ENCODE peak calls at places on chromosome 2, in five cellular contexts. L, E, V, D and W are unnamed samples. For H3K27me3, the result is how much of the 10 kb centered on the place peaks cover.

GRCh38 chr2:164784376-164784775 is 57.2 kb downstream of the COBLL1 start:
- DNase-seq in L (no peak), E (no peak), V (no peak), D (peak), W (no peak)

GRCh38 chr2:197092431-197092830 is 165.9 kb upstream of the PGAP1 start:
- DNase-seq in L (no peak), E (no peak), V (no peak), D (no peak), W (peak)

GRCh38 chr2:142843731-142844130 is 33.7 kb upstream of the KYNU start:
- DNase-seq in L (no peak), E (no peak), V (no peak), D (no peak), W (no peak)

GRCh38 chr2:196758474-196759377 is 40.8 kb downstream of the GTF3C3 start:
- DNase-seq in L (no peak), E (no peak), V (no peak), D (no peak), W (no peak)

GRCh38 chr2:231679906-231680283 is 28.4 kb upstream of the PTMA start:
- DNase-seq in L (no peak), E (no peak), V (no peak), D (no peak), W (no peak)

GRCh38 chr2:121338281-121338680 is 53.3 kb upstream of the TFCP2L1 start:
- DNase-seq in L (no peak), E (no peak), V (no peak), D (no peak), W (no peak)

GRCh38 chr2:152031747-152032146 is 67.1 kb downstream of the CACNB4 start:
- DNase-seq in L (no peak), E (no peak), V (no peak), D (no peak), W (no peak)

GRCh38 chr2:165016772-165017411 is 61.6 kb upstream of the SLC38A11 start:
- DNase-seq in L (no peak), E (peak), V (peak), D (peak), W (peak)

GRCh38 chr2:61689526-61689925 is 151.4 kb upstream of the XPO1 start:
- DNase-seq in L (no peak), E (no peak), V (no peak), D (no peak), W (no peak)

GRCh38 chr2:24917086-24917485 is 3.0 kb downstream of the ADCY3 start:
- DNase-seq in L (no peak), E (no peak), V (no peak), D (no peak), W (no peak)

GRCh38 chr2:74548285-74548918 is 5.3 kb downstream of the LOXL3 start:
- DNase-seq in L (no peak), E (no peak), V (no peak), D (no peak), W (peak)

GRCh38 chr2:18232731-18233438 is 327.6 kb downstream of the RDH14 start:
- DNase-seq in L (no peak), E (no peak), V (no peak), D (no peak), W (no peak)

GRCh38 chr2:206993964-206994363 is 54.6 kb downstream of the CPO start:
- DNase-seq in L (peak), E (no peak), V (no peak), D (no peak), W (no peak)

GRCh38 chr2:215772003-215772402 is 241.3 kb downstream of the MREG start:
- DNase-seq in L (no peak), E (no peak), V (no peak), D (no peak), W (no peak)

GRCh38 chr2:151009437-151010175 is 252.1 kb downstream of the RBM43 start:
- DNase-seq in L (no peak), E (no peak), V (no peak), D (no peak), W (no peak)

GRCh38 chr2:232891621-232892071 is 21.6 kb downstream of the SNORC start:
- DNase-seq in L (no peak), E (no peak), V (no peak), D (no peak), W (peak)

GRCh38 chr2:226080323-226080722 is 680.8 kb downstream of the NYAP2 start:
- DNase-seq in L (no peak), E (no peak), V (no peak), D (no peak), W (no peak)

GRCh38 chr2:236366049-236366387 is 101.8 kb upstream of the ASB18 start:
- DNase-seq in L (no peak), E (no peak), V (no peak), D (no peak), W (no peak)

GRCh38 chr2:62216113-62216512 is 20.2 kb downstream of the B3GNT2 start:
- DNase-seq in L (no peak), E (no peak), V (no peak), D (no peak), W (no peak)

GRCh38 chr2:29223851-29224692 is 108.9 kb downstream of the CLIP4 start:
- DNase-seq in L (peak), E (no peak), V (no peak), D (peak), W (peak)

GRCh38 chr2:72915907-72916742 is 1.2 kb upstream of the EMX1 start:
- DNase-seq in L (no peak), E (no peak), V (peak), D (no peak), W (no peak)

GRCh38 chr2:221817052-221817451 is 244.9 kb upstream of the EPHA4 start:
- DNase-seq in L (no peak), E (no peak), V (no peak), D (no peak), W (no peak)

GRCh38 chr2:232488721-232489300 is 1.2 kb upstream of the ECEL1 start:
- DNase-seq in L (peak), E (no peak), V (no peak), D (no peak), W (no peak)

DNA sequence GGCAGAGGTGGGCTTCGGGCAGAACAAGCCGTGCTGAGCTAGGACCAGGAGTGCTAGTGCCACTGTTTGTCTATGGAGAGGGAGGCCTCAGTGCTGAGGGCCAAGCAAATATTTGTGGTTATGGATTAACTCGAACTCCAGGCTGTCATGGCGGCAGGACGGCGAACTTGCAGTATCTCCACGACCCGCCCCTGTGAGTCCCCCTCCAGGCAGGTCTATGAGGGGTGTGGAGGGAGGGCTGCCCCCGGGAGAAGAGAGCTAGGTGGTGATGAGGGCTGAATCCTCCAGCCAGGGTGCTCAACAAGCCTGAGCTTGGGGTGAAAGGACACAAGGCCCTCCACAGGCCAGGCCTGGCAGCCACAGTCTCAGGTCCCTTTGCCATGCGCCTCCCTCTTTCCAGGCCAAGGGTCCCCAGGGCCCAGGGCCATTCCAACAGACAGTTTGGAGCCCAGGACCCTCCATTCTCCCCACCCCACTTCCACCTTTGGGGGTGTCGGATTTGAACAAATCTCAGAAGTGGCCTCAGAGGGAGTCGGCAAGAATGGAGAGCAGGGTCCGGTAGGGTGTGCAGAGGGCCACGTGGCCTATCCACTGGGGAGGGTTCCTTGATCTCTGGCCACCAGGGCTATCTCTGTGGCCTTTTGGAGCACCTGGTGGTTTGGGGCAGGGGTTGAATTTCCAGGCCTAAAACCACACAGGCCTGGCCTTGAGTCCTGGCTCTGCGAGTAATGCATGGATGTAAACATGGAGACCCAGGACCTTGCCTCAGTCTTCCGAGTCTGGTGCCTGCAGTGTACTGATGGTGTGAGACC is at the start of gene PROC:
- DNase-seq in L (no peak), E (no peak), V (no peak), D (no peak), W (no peak)
- H3K27me3 ChIP-seq in L (under half), E (under half), V (under half), D (under half), W (under half)

GRCh38 chr2:111705206-111705605 is 178.8 kb downstream of the ANAPC1 start:
- DNase-seq in L (no peak), E (no peak), V (no peak), D (no peak), W (peak)
- H3K27me3 ChIP-seq in L (under half), E (under half), V (under half), D (under half), W (under half)

GRCh38 chr2:119523383-119523958 is 812 bp downstream of the SCTR start:
- DNase-seq in L (no peak), E (no peak), V (no peak), D (no peak), W (no peak)

GRCh38 chr2:119523959-119524694 is at the start of gene SCTR:
- DNase-seq in L (peak), E (no peak), V (no peak), D (no peak), W (no peak)

GRCh38 chr2:119522561-119523110 is 1.6 kb downstream of the SCTR start:
- DNase-seq in L (no peak), E (no peak), V (no peak), D (no peak), W (no peak)

GRCh38 chr2:119520696-119521436 is 3.4 kb downstream of the SCTR start:
- DNase-seq in L (no peak), E (no peak), V (no peak), D (no peak), W (no peak)

GRCh38 chr2:119521437-119521825 is 2.9 kb downstream of the SCTR start:
- DNase-seq in L (no peak), E (no peak), V (no peak), D (no peak), W (no peak)
- H3K27me3 ChIP-seq in L (under half), E (under half), V (under half), D (under half), W (under half)

DNA sequence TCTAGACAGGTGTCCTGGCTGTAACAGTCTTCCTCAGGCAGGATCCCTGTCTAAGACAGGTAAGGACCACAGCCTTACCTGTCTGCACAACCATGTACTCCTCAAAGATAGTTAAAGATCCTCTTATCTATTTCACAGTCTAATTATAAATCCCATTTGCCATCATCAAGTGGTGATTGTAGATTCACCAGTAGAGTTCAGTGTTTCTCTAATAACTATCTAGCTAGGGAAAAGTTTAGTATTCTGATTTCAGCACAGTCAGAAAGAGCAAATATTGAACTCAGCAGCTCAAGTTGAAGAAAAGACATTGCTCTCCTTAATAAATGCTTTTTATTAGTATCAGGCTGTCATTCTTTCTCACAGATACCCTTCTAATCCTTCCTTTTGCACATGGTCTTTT is 1305.5 kb upstream of the NXPH2 start:
- DNase-seq in L (no peak), E (no peak), V (no peak), D (no peak), W (no peak)
- H3K27me3 ChIP-seq in L (under half), E (under half), V (under half), D (under half), W (under half)

DNA sequence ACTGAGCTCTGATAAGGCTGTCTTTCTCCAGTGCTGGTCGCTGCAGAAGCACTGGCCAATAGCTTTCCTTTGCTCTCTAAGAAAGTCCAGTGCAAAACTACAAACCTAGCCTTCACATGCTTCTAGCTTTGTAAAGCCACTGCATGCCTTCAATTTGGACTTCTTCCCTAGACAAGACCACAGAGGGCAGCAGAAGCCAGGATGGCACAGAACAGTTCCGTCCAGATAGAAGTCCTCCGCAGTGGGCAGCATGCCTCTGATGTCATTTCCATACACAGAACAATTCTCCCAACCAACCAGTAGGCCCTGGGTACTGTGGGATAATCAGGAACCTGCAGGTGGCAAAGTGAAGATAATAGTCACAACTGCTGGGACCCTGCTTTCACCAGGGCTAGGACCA is 3.3 kb downstream of the ST6GAL2 start:
- DNase-seq in L (no peak), E (no peak), V (no peak), D (no peak), W (no peak)
- H3K27me3 ChIP-seq in L (under half), E (under half), V (under half), D (under half), W (under half)

GRCh38 chr2:161090401-161090800 is 69.8 kb upstream of the TANK start:
- DNase-seq in L (no peak), E (no peak), V (peak), D (no peak), W (peak)

GRCh38 chr2:161085041-161085598 is 75.1 kb upstream of the TANK start:
- DNase-seq in L (no peak), E (no peak), V (no peak), D (no peak), W (no peak)

GRCh38 chr2:161088658-161089350 is 71.4 kb upstream of the TANK start:
- DNase-seq in L (no peak), E (no peak), V (no peak), D (no peak), W (no peak)
- H3K27me3 ChIP-seq in L (under half), E (under half), V (under half), D (under half), W (under half)

DNA sequence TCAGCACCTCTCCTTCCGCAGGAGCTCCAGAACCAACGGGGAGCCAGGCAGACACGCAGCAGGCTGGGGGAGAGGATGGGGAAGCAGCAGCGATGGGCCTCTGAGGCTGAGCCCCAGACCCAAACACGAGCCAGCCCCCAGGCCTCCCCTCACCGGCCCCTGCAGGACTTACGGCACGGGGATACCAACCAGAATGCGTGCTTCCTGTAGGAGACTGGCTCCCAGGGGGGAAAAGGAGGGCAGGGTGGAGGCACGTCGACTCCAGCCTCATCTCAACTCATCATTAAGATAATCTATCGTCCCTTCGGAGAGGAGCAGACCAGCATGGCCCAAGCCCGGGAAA is 495.1 kb upstream of the MYT1L start:
- DNase-seq in L (no peak), E (no peak), V (no peak), D (no peak), W (peak)
- H3K27me3 ChIP-seq in L (under half), E (under half), V (under half), D (under half), W (under half)

GRCh38 chr2:176084629-176085119 is 912 bp upstream of the EVX2 start:
- DNase-seq in L (no peak), E (no peak), V (no peak), D (no peak), W (no peak)
- H3K27me3 ChIP-seq in L (half or more), E (under half), V (under half), D (half or more), W (half or more)